ENCODE peak calls at places on chromosomes 6 and 20, in four cellular contexts. X, U, T and B are unnamed samples.

GRCh38 chr6:27893836-27894807 is 18.1 kb downstream of the OR2B2 start:
- DNase-seq in X (peak), U (peak), T (peak), B (no peak)

GRCh38 chr6:37502703-37503485 is 3.2 kb upstream of the CCDC167 start:
- DNase-seq in X (no peak), U (peak), T (peak), B (no peak)

GRCh38 chr6:436308-437041 is 44.9 kb downstream of the IRF4 start:
- DNase-seq in X (no peak), U (no peak), T (no peak), B (no peak)

GRCh38 chr6:107542170-107542569 is 52.3 kb downstream of the SOBP start:
- DNase-seq in X (no peak), U (no peak), T (no peak), B (no peak)

GRCh38 chr20:63206878-63207277 is 9.1 kb downstream of the YTHDF1 start:
- DNase-seq in X (no peak), U (no peak), T (no peak), B (no peak)

GRCh38 chr6:27617700-27618689 is 145.1 kb upstream of the ZNF184 start:
- DNase-seq in X (no peak), U (no peak), T (no peak), B (no peak)

GRCh38 chr20:6116763-6117162 is 6.1 kb downstream of the FERMT1 start:
- DNase-seq in X (no peak), U (no peak), T (no peak), B (no peak)

GRCh38 chr6:43708857-43709653 is 21.5 kb upstream of the MRPS18A start:
- DNase-seq in X (no peak), U (no peak), T (no peak), B (no peak)

GRCh38 chr6:110409794-110410193 is 5.6 kb downstream of the DDO start:
- DNase-seq in X (no peak), U (no peak), T (no peak), B (no peak)

GRCh38 chr20:51549474-51549873 is 7.0 kb upstream of the NFATC2 start:
- DNase-seq in X (no peak), U (no peak), T (no peak), B (no peak)

GRCh38 chr20:11832397-11832796 is 85.3 kb upstream of the BTBD3 start:
- DNase-seq in X (no peak), U (no peak), T (no peak), B (no peak)

GRCh38 chr20:11447371-11448100 is 470.2 kb upstream of the BTBD3 start:
- DNase-seq in X (no peak), U (no peak), T (no peak), B (no peak)

GRCh38 chr20:29298759-29299613 is 1958.5 kb upstream of the DEFB115 start:
- DNase-seq in X (no peak), U (no peak), T (no peak), B (no peak)

GRCh38 chr6:17700421-17701416 is 6.0 kb downstream of the NUP153 start:
- DNase-seq in X (no peak), U (no peak), T (no peak), B (no peak)

GRCh38 chr20:37394543-37395410 is 48.8 kb downstream of the SRC start:
- DNase-seq in X (no peak), U (no peak), T (no peak), B (no peak)

GRCh38 chr6:33235221-33235634 is 26.9 kb downstream of the RING1 start:
- DNase-seq in X (no peak), U (no peak), T (no peak), B (no peak)

GRCh38 chr6:143053856-143054255 is 6.8 kb upstream of the AIG1 start:
- DNase-seq in X (no peak), U (no peak), T (no peak), B (no peak)

GRCh38 chr20:36454664-36455427 is 86.5 kb upstream of the MYL9 start:
- DNase-seq in X (no peak), U (no peak), T (no peak), B (no peak)

GRCh38 chr20:37518606-37519507 is 2.2 kb upstream of the NNAT start:
- DNase-seq in X (peak), U (no peak), T (no peak), B (no peak)

GRCh38 chr20:59585714-59586404 is 18.5 kb upstream of the PHACTR3 start:
- DNase-seq in X (no peak), U (no peak), T (no peak), B (no peak)